ENCODE peak calls at places on chromosomes 16 and 17, in four cellular contexts. One of them, this sample, is unnamed.

GRCh38 chr16:51429041-51429440 is 278.0 kb upstream of the SALL1 start:
- DNase-seq in A549: no peak
- DNase-seq in stomach: no peak
- DNase-seq in left lung: no peak
- DNase-seq in this sample: no peak

GRCh38 chr17:78374631-78375274 is 3.7 kb upstream of the PGS1 start:
- DNase-seq in A549: no peak
- DNase-seq in stomach: no peak
- DNase-seq in left lung: peak; percentile 42
- DNase-seq in this sample: no peak

GRCh38 chr17:40727447-40728231 is 24.1 kb upstream of the KRT24 start:
- DNase-seq in A549: no peak
- DNase-seq in stomach: no peak
- DNase-seq in left lung: no peak
- DNase-seq in this sample: no peak

GRCh38 chr17:8904201-8904600 is 36.7 kb upstream of the PIK3R6 start:
- DNase-seq in A549: no peak
- DNase-seq in stomach: peak; percentile 9
- DNase-seq in left lung: no peak
- DNase-seq in this sample: no peak

GRCh38 chr17:30939059-30939689 is 17.4 kb downstream of the ADAP2 start:
- DNase-seq in A549: no peak
- DNase-seq in stomach: no peak
- DNase-seq in left lung: no peak
- DNase-seq in this sample: no peak

GRCh38 chr17:73240561-73240960 is 21.1 kb downstream of the CPSF4L start:
- DNase-seq in A549: no peak
- DNase-seq in stomach: no peak
- DNase-seq in left lung: no peak
- DNase-seq in this sample: no peak

GRCh38 chr17:72454342-72454741 is 333.5 kb downstream of the SOX9 start:
- DNase-seq in A549: no peak
- DNase-seq in stomach: no peak
- DNase-seq in left lung: no peak
- DNase-seq in this sample: no peak

GRCh38 chr17:66836063-66837005 is 1.4 kb downstream of the CACNG5 start:
- DNase-seq in A549: no peak
- DNase-seq in stomach: no peak
- DNase-seq in left lung: no peak
- DNase-seq in this sample: no peak

GRCh38 chr17:77385750-77386501 is 245.2 kb downstream of the SEC14L1 start:
- DNase-seq in A549: no peak
- DNase-seq in stomach: no peak
- DNase-seq in left lung: no peak
- DNase-seq in this sample: peak; percentile 55

GRCh38 chr17:12438813-12439586 is 226.7 kb upstream of the MYOCD start:
- DNase-seq in A549: no peak
- DNase-seq in stomach: no peak
- DNase-seq in left lung: no peak
- DNase-seq in this sample: no peak

GRCh38 chr16:12784076-12784475 is 19.6 kb downstream of the CPPED1 start:
- DNase-seq in A549: no peak
- DNase-seq in stomach: no peak
- DNase-seq in left lung: no peak
- DNase-seq in this sample: no peak

GRCh38 chr17:17146791-17147406 is 59.2 kb downstream of the PLD6 start:
- DNase-seq in A549: peak; percentile 55
- DNase-seq in stomach: no peak
- DNase-seq in left lung: peak; percentile 69
- DNase-seq in this sample: peak; percentile 32

GRCh38 chr17:78826426-78826825 is 14.2 kb downstream of the USP36 start:
- DNase-seq in A549: no peak
- DNase-seq in stomach: no peak
- DNase-seq in left lung: no peak
- DNase-seq in this sample: no peak

GRCh38 chr17:68314916-68315535 is 23.7 kb downstream of the ARSG start:
- DNase-seq in A549: no peak
- DNase-seq in stomach: peak; percentile 55
- DNase-seq in left lung: no peak
- DNase-seq in this sample: no peak

GRCh38 chr17:12983986-12984932 is 33.6 kb downstream of the ELAC2 start:
- DNase-seq in A549: no peak
- DNase-seq in stomach: no peak
- DNase-seq in left lung: no peak
- DNase-seq in this sample: peak; percentile 86

GRCh38 chr16:75267631-75268264 is 16.3 kb upstream of the BCAR1 start:
- DNase-seq in A549: peak; percentile 96
- DNase-seq in stomach: peak; percentile 65
- DNase-seq in left lung: peak; percentile 82
- DNase-seq in this sample: no peak

GRCh38 chr16:22353188-22353919 is 21.1 kb downstream of the CDR2 start:
- DNase-seq in A549: no peak
- DNase-seq in stomach: no peak
- DNase-seq in left lung: no peak
- DNase-seq in this sample: no peak

GRCh38 chr17:29590979-29591736 is 1.7 kb upstream of the GIT1 start:
- DNase-seq in A549: peak; percentile 91
- DNase-seq in stomach: no peak
- DNase-seq in left lung: no peak
- DNase-seq in this sample: peak; percentile 77

GRCh38 chr16:71474864-71475263 is 12.8 kb upstream of the ZNF23 start:
- DNase-seq in A549: no peak
- DNase-seq in stomach: no peak
- DNase-seq in left lung: no peak
- DNase-seq in this sample: no peak

GRCh38 chr16:66856801-66857200 is 12.6 kb downstream of the CA7 start:
- DNase-seq in A549: no peak
- DNase-seq in stomach: no peak
- DNase-seq in left lung: no peak
- DNase-seq in this sample: no peak

GRCh38 chr17:79891113-79891730 is 52.0 kb upstream of the CBX4 start:
- DNase-seq in A549: no peak
- DNase-seq in stomach: no peak
- DNase-seq in left lung: no peak
- DNase-seq in this sample: no peak

GRCh38 chr16:4454618-4455017 is 19.8 kb downstream of the NMRAL1 start:
- DNase-seq in A549: no peak
- DNase-seq in stomach: no peak
- DNase-seq in left lung: no peak
- DNase-seq in this sample: no peak

GRCh38 chr17:69581061-69581955 is 166.8 kb downstream of the MAP2K6 start:
- DNase-seq in A549: no peak
- DNase-seq in stomach: no peak
- DNase-seq in left lung: no peak
- DNase-seq in this sample: no peak

GRCh38 chr17:17526369-17526768 is 30.2 kb upstream of the RASD1 start:
- DNase-seq in A549: no peak
- DNase-seq in stomach: peak; percentile 56
- DNase-seq in left lung: peak; percentile 57
- DNase-seq in this sample: peak; percentile 46

GRCh38 chr17:64348666-64349065 is 42.0 kb downstream of the PECAM1 start:
- DNase-seq in A549: no peak
- DNase-seq in stomach: no peak
- DNase-seq in left lung: peak; percentile 20
- DNase-seq in this sample: no peak

GRCh38 chr17:57442914-57443571 is 186.7 kb downstream of the MSI2 start:
- DNase-seq in A549: no peak
- DNase-seq in stomach: peak; percentile 36
- DNase-seq in left lung: no peak
- DNase-seq in this sample: no peak

GRCh38 chr16:31427441-31428276 is 501 bp downstream of the COX6A2 start:
- DNase-seq in A549: no peak
- DNase-seq in stomach: peak; percentile 60
- DNase-seq in left lung: peak; percentile 89
- DNase-seq in this sample: peak; percentile 69

GRCh38 chr17:37476431-37477130 is 13.1 kb upstream of the DUSP14 start:
- DNase-seq in A549: no peak
- DNase-seq in stomach: no peak
- DNase-seq in left lung: no peak
- DNase-seq in this sample: no peak

GRCh38 chr17:78492116-78492799 is 84.9 kb downstream of the DNAH17 start:
- DNase-seq in A549: no peak
- DNase-seq in stomach: no peak
- DNase-seq in left lung: peak; percentile 58
- DNase-seq in this sample: no peak

GRCh38 chr17:82647593-82648164 is 565 bp downstream of the WDR45B start:
- DNase-seq in A549: peak; percentile 56
- DNase-seq in stomach: peak; percentile 42
- DNase-seq in left lung: peak; percentile 88
- DNase-seq in this sample: peak; percentile 57

GRCh38 chr17:58277107-58277506 is 3.6 kb downstream of the MPO start:
- DNase-seq in A549: no peak
- DNase-seq in stomach: no peak
- DNase-seq in left lung: no peak
- DNase-seq in this sample: no peak

GRCh38 chr17:37648555-37648954 is 5.3 kb upstream of the DDX52 start:
- DNase-seq in A549: no peak
- DNase-seq in stomach: no peak
- DNase-seq in left lung: no peak
- DNase-seq in this sample: no peak

GRCh38 chr16:31143889-31144148 is 6.0 kb downstream of the PRSS36 start:
- DNase-seq in A549: no peak
- DNase-seq in stomach: no peak
- DNase-seq in left lung: no peak
- DNase-seq in this sample: no peak

GRCh38 chr17:65455972-65456343 is 105.5 kb downstream of the AXIN2 start:
- DNase-seq in A549: no peak
- DNase-seq in stomach: no peak
- DNase-seq in left lung: no peak
- DNase-seq in this sample: no peak

GRCh38 chr16:49869731-49870130 is 13.8 kb upstream of the ZNF423 start:
- DNase-seq in A549: no peak
- DNase-seq in stomach: no peak
- DNase-seq in left lung: no peak
- DNase-seq in this sample: no peak

GRCh38 chr16:49866533-49867155 is 10.7 kb upstream of the ZNF423 start:
- DNase-seq in A549: no peak
- DNase-seq in stomach: no peak
- DNase-seq in left lung: no peak
- DNase-seq in this sample: no peak

GRCh38 chr16:49868164-49868668 is 12.3 kb upstream of the ZNF423 start:
- DNase-seq in A549: no peak
- DNase-seq in stomach: no peak
- DNase-seq in left lung: no peak
- DNase-seq in this sample: no peak

GRCh38 chr16:49862694-49863093 is 6.8 kb upstream of the ZNF423 start:
- DNase-seq in A549: no peak
- DNase-seq in stomach: no peak
- DNase-seq in left lung: no peak
- DNase-seq in this sample: no peak

DNA sequence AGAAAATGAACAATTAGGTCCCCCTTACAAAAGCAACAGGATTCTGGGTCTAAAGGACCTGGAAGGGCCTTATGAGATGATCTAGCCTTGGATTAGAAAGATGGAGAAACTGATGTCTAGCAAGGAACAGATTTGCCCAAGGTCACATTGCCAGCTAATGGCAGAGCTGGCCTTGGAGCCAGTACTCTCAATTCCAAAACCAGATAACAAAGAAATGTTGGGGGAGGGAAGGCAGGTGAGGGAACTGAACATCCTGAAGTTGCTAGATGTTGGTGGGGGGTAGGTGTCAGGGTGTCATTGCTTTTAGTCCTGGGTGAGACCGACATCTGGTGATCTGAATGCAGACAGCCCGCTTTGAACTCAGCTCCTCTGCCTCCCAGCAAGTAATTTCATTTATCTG is 11.3 kb upstream of the ZNF423 start:
- DNase-seq in A549: no peak
- DNase-seq in stomach: no peak
- DNase-seq in left lung: no peak
- DNase-seq in this sample: no peak
- H3K4me1 ChIP-seq in A549: no peaks in the 10 kb centered on the region
- H3K4me1 ChIP-seq in stomach: no peaks in the 10 kb centered on the region
- H3K4me1 ChIP-seq in left lung: no peaks in the 10 kb centered on the region
- H3K4me1 ChIP-seq in this sample: no peaks in the 10 kb centered on the region

DNA sequence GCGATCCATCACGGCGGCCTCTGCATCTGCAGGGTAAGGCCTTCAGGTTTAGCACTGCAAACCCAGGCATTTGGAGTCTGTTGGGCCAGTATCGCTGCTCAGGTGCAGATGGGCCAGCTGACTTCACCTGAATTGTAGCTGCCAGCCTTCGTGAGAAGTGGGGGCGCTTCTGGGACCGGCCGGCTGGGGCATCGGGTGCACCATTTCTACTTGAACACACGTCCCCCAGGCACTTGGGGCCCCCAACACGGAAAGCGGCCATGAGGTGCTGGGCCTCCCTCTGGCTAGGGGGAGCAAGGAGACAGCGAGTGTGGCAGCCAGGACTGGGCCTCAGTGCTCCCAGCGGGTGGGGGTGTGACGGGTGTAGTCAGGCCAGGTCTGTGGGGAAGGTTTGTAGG is 767.6 kb downstream of the KCNJ18 start:
- DNase-seq in A549: no peak
- DNase-seq in stomach: no peak
- DNase-seq in left lung: no peak
- DNase-seq in this sample: no peak
- H3K9me3 ChIP-seq in A549: no peaks in the 10 kb centered on the region
- H3K9me3 ChIP-seq in stomach: peaks cover 53% of the 10 kb centered on the region
- H3K9me3 ChIP-seq in left lung: peaks cover 35% of the 10 kb centered on the region
- H3K9me3 ChIP-seq in this sample: no peaks in the 10 kb centered on the region

GRCh38 chr17:5211458-5211857 is 19.8 kb upstream of the ZNF594 start:
- DNase-seq in A549: no peak
- DNase-seq in stomach: no peak
- DNase-seq in left lung: no peak
- DNase-seq in this sample: no peak

GRCh38 chr17:5210853-5211252 is 19.2 kb upstream of the ZNF594 start:
- DNase-seq in A549: no peak
- DNase-seq in stomach: no peak
- DNase-seq in left lung: no peak
- DNase-seq in this sample: no peak

GRCh38 chr17:5209396-5209795 is 17.7 kb upstream of the ZNF594 start:
- DNase-seq in A549: no peak
- DNase-seq in stomach: no peak
- DNase-seq in left lung: no peak
- DNase-seq in this sample: no peak

GRCh38 chr17:5210091-5210490 is 18.4 kb upstream of the ZNF594 start:
- DNase-seq in A549: no peak
- DNase-seq in stomach: no peak
- DNase-seq in left lung: no peak
- DNase-seq in this sample: no peak
- H3K4me1 ChIP-seq in A549: no peaks in the 10 kb centered on the region
- H3K4me1 ChIP-seq in stomach: no peaks in the 10 kb centered on the region
- H3K4me1 ChIP-seq in left lung: peaks cover 16% of the 10 kb centered on the region
- H3K4me1 ChIP-seq in this sample: no peaks in the 10 kb centered on the region

GRCh38 chr16:88429387-88430184 is 23.5 kb upstream of the ZFPM1 start:
- DNase-seq in A549: no peak
- DNase-seq in stomach: no peak
- DNase-seq in left lung: no peak
- DNase-seq in this sample: no peak

GRCh38 chr16:88428156-88428555 is 24.9 kb upstream of the ZFPM1 start:
- DNase-seq in A549: no peak
- DNase-seq in stomach: no peak
- DNase-seq in left lung: no peak
- DNase-seq in this sample: no peak

GRCh38 chr16:88428616-88429386 is 24.3 kb upstream of the ZFPM1 start:
- DNase-seq in A549: no peak
- DNase-seq in stomach: no peak
- DNase-seq in left lung: no peak
- DNase-seq in this sample: no peak

GRCh38 chr16:88426018-88426417 is 27.1 kb upstream of the ZFPM1 start:
- DNase-seq in A549: no peak
- DNase-seq in stomach: no peak
- DNase-seq in left lung: no peak
- DNase-seq in this sample: no peak

GRCh38 chr16:88427376-88427775 is 25.7 kb upstream of the ZFPM1 start:
- DNase-seq in A549: no peak
- DNase-seq in stomach: no peak
- DNase-seq in left lung: no peak
- DNase-seq in this sample: no peak
- H3K9me3 ChIP-seq in A549: no peaks in the 10 kb centered on the region
- H3K9me3 ChIP-seq in stomach: no peaks in the 10 kb centered on the region
- H3K9me3 ChIP-seq in left lung: no peaks in the 10 kb centered on the region
- H3K9me3 ChIP-seq in this sample: no peaks in the 10 kb centered on the region